ENCODE peak calls at places on chromosomes 7 and 10, in nine cellular contexts. One of them, this sample, is unnamed.

GRCh38 chr10:46555713-46556514 is 544 bp downstream of the GPRIN2 start:
- DNase-seq in fibroblast of villous mesenchyme: no peak
- DNase-seq in upper lobe of right lung: peak
- DNase-seq in fibroblast of lung: no peak
- DNase-seq in cardiac muscle cell: peak
- DNase-seq in cardiac fibroblast: no peak
- DNase-seq in HL-60: peak
- DNase-seq in adipocyte: no peak
- DNase-seq in brain microvascular endothelial cell: no peak
- DNase-seq in this sample: no peak

GRCh38 chr10:7432884-7433726 is 22.3 kb upstream of the SFMBT2 start:
- DNase-seq in cardiac fibroblast: no peak
- DNase-seq in fibroblast of lung: no peak
- DNase-seq in upper lobe of right lung: no peak
- DNase-seq in brain microvascular endothelial cell: no peak
- DNase-seq in HL-60: no peak
- DNase-seq in cardiac muscle cell: no peak
- DNase-seq in adipocyte: no peak
- DNase-seq in fibroblast of villous mesenchyme: peak
- DNase-seq in this sample: no peak

GRCh38 chr7:120742370-120742769 is 115.6 kb downstream of the TSPAN12 start:
- DNase-seq in brain microvascular endothelial cell: no peak
- DNase-seq in upper lobe of right lung: no peak
- DNase-seq in fibroblast of lung: no peak
- DNase-seq in adipocyte: no peak
- DNase-seq in HL-60: no peak
- DNase-seq in fibroblast of villous mesenchyme: no peak
- DNase-seq in cardiac fibroblast: no peak
- DNase-seq in cardiac muscle cell: no peak
- DNase-seq in this sample: no peak

GRCh38 chr7:38102486-38102885 is 75.6 kb upstream of the STARD3NL start:
- DNase-seq in fibroblast of lung: peak
- DNase-seq in brain microvascular endothelial cell: peak
- DNase-seq in fibroblast of villous mesenchyme: peak
- DNase-seq in cardiac fibroblast: peak
- DNase-seq in HL-60: no peak
- DNase-seq in cardiac muscle cell: no peak
- DNase-seq in adipocyte: peak
- DNase-seq in upper lobe of right lung: no peak
- DNase-seq in this sample: peak

GRCh38 chr10:69413221-69413865 is 3.4 kb downstream of the TACR2 start:
- DNase-seq in HL-60: peak
- DNase-seq in cardiac muscle cell: peak
- DNase-seq in adipocyte: peak
- DNase-seq in upper lobe of right lung: no peak
- DNase-seq in brain microvascular endothelial cell: peak
- DNase-seq in cardiac fibroblast: peak
- DNase-seq in fibroblast of villous mesenchyme: peak
- DNase-seq in fibroblast of lung: peak
- DNase-seq in this sample: peak

GRCh38 chr10:49001402-49001801 is 61.8 kb upstream of the LRRC18 start:
- DNase-seq in cardiac muscle cell: peak
- DNase-seq in fibroblast of lung: no peak
- DNase-seq in adipocyte: no peak
- DNase-seq in fibroblast of villous mesenchyme: no peak
- DNase-seq in HL-60: no peak
- DNase-seq in cardiac fibroblast: no peak
- DNase-seq in upper lobe of right lung: no peak
- DNase-seq in brain microvascular endothelial cell: no peak
- DNase-seq in this sample: no peak

GRCh38 chr10:4301296-4301695 is 516.3 kb upstream of the KLF6 start:
- DNase-seq in cardiac fibroblast: no peak
- DNase-seq in fibroblast of lung: peak
- DNase-seq in fibroblast of villous mesenchyme: no peak
- DNase-seq in HL-60: no peak
- DNase-seq in adipocyte: no peak
- DNase-seq in cardiac muscle cell: no peak
- DNase-seq in brain microvascular endothelial cell: no peak
- DNase-seq in upper lobe of right lung: no peak
- DNase-seq in this sample: no peak

GRCh38 chr7:96303686-96304443 is 18.0 kb downstream of the SLC25A13 start:
- DNase-seq in brain microvascular endothelial cell: peak
- DNase-seq in fibroblast of lung: peak
- DNase-seq in upper lobe of right lung: no peak
- DNase-seq in adipocyte: peak
- DNase-seq in fibroblast of villous mesenchyme: peak
- DNase-seq in cardiac muscle cell: no peak
- DNase-seq in HL-60: no peak
- DNase-seq in cardiac fibroblast: peak
- DNase-seq in this sample: peak

GRCh38 chr10:115063702-115064479 is 29.3 kb upstream of the ATRNL1 start:
- DNase-seq in adipocyte: peak
- DNase-seq in brain microvascular endothelial cell: no peak
- DNase-seq in HL-60: no peak
- DNase-seq in cardiac muscle cell: no peak
- DNase-seq in fibroblast of lung: peak
- DNase-seq in upper lobe of right lung: no peak
- DNase-seq in cardiac fibroblast: no peak
- DNase-seq in fibroblast of villous mesenchyme: no peak
- DNase-seq in this sample: peak

GRCh38 chr7:36995776-36996175 is 271.5 kb upstream of the AOAH start:
- DNase-seq in fibroblast of lung: no peak
- DNase-seq in adipocyte: no peak
- DNase-seq in upper lobe of right lung: no peak
- DNase-seq in cardiac fibroblast: no peak
- DNase-seq in brain microvascular endothelial cell: no peak
- DNase-seq in cardiac muscle cell: no peak
- DNase-seq in fibroblast of villous mesenchyme: no peak
- DNase-seq in HL-60: no peak
- DNase-seq in this sample: no peak

GRCh38 chr7:159035571-159036073 is 109.0 kb downstream of the VIPR2 start:
- DNase-seq in fibroblast of lung: no peak
- DNase-seq in cardiac muscle cell: no peak
- DNase-seq in HL-60: no peak
- DNase-seq in brain microvascular endothelial cell: no peak
- DNase-seq in upper lobe of right lung: peak
- DNase-seq in cardiac fibroblast: no peak
- DNase-seq in fibroblast of villous mesenchyme: no peak
- DNase-seq in adipocyte: no peak
- DNase-seq in this sample: no peak

GRCh38 chr7:6579446-6579845 is 2.2 kb downstream of the ZDHHC4 start:
- DNase-seq in adipocyte: peak
- DNase-seq in cardiac muscle cell: no peak
- DNase-seq in fibroblast of lung: peak
- DNase-seq in fibroblast of villous mesenchyme: peak
- DNase-seq in HL-60: peak
- DNase-seq in brain microvascular endothelial cell: peak
- DNase-seq in cardiac fibroblast: peak
- DNase-seq in upper lobe of right lung: no peak
- DNase-seq in this sample: no peak

GRCh38 chr10:22737587-22737986 is 23.2 kb upstream of the PIP4K2A start:
- DNase-seq in fibroblast of lung: peak
- DNase-seq in cardiac muscle cell: no peak
- DNase-seq in upper lobe of right lung: no peak
- DNase-seq in cardiac fibroblast: peak
- DNase-seq in HL-60: no peak
- DNase-seq in fibroblast of villous mesenchyme: peak
- DNase-seq in adipocyte: peak
- DNase-seq in brain microvascular endothelial cell: peak
- DNase-seq in this sample: no peak

GRCh38 chr10:29805134-29805691 is 170.4 kb upstream of the SVIL start:
- DNase-seq in cardiac fibroblast: no peak
- DNase-seq in brain microvascular endothelial cell: no peak
- DNase-seq in upper lobe of right lung: no peak
- DNase-seq in fibroblast of villous mesenchyme: no peak
- DNase-seq in fibroblast of lung: no peak
- DNase-seq in adipocyte: peak
- DNase-seq in cardiac muscle cell: no peak
- DNase-seq in HL-60: no peak
- DNase-seq in this sample: no peak

GRCh38 chr10:110168601-110169481 is 38.6 kb upstream of the MXI1 start:
- DNase-seq in upper lobe of right lung: no peak
- DNase-seq in HL-60: no peak
- DNase-seq in brain microvascular endothelial cell: no peak
- DNase-seq in cardiac fibroblast: no peak
- DNase-seq in fibroblast of villous mesenchyme: no peak
- DNase-seq in cardiac muscle cell: peak
- DNase-seq in fibroblast of lung: no peak
- DNase-seq in adipocyte: no peak
- DNase-seq in this sample: no peak

GRCh38 chr7:471191-471865 is 48.3 kb downstream of the PDGFA start:
- DNase-seq in fibroblast of villous mesenchyme: no peak
- DNase-seq in cardiac muscle cell: no peak
- DNase-seq in HL-60: no peak
- DNase-seq in cardiac fibroblast: no peak
- DNase-seq in upper lobe of right lung: no peak
- DNase-seq in brain microvascular endothelial cell: no peak
- DNase-seq in fibroblast of lung: no peak
- DNase-seq in adipocyte: no peak
- DNase-seq in this sample: no peak

GRCh38 chr10:103745264-103746247 is 109.8 kb downstream of the SH3PXD2A start:
- DNase-seq in fibroblast of villous mesenchyme: no peak
- DNase-seq in cardiac fibroblast: peak
- DNase-seq in HL-60: peak
- DNase-seq in fibroblast of lung: peak
- DNase-seq in brain microvascular endothelial cell: no peak
- DNase-seq in adipocyte: no peak
- DNase-seq in upper lobe of right lung: no peak
- DNase-seq in cardiac muscle cell: no peak
- DNase-seq in this sample: no peak

GRCh38 chr10:88810196-88810961 is 7.8 kb downstream of the LIPM start:
- DNase-seq in fibroblast of lung: peak
- DNase-seq in cardiac fibroblast: peak
- DNase-seq in brain microvascular endothelial cell: peak
- DNase-seq in HL-60: peak
- DNase-seq in upper lobe of right lung: no peak
- DNase-seq in cardiac muscle cell: peak
- DNase-seq in fibroblast of villous mesenchyme: peak
- DNase-seq in adipocyte: peak
- DNase-seq in this sample: peak

GRCh38 chr10:128080641-128081040 is 45.6 kb downstream of the MKI67 start:
- DNase-seq in upper lobe of right lung: peak
- DNase-seq in cardiac muscle cell: no peak
- DNase-seq in fibroblast of villous mesenchyme: no peak
- DNase-seq in brain microvascular endothelial cell: no peak
- DNase-seq in cardiac fibroblast: no peak
- DNase-seq in fibroblast of lung: no peak
- DNase-seq in HL-60: no peak
- DNase-seq in adipocyte: no peak
- DNase-seq in this sample: no peak

DNA sequence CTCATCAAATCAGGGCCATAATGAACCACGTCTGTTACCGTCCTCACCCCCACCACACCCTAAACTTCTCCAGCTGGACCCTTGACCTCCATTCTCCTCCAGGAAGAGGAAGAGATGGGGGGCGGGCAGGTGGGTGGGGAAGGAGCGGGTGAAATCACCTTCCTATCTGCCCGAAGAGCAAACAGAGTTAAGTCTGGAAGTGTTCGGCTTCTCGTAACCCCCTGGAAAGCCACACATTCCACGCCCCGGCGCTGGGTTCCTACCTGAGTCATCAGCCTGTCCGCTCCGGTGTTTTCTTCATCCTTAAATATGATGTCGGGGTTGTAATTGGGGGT is 736 bp downstream of the SHH start:
- DNase-seq in upper lobe of right lung: peak
- DNase-seq in fibroblast of lung: no peak
- DNase-seq in fibroblast of villous mesenchyme: no peak
- DNase-seq in HL-60: no peak
- DNase-seq in cardiac muscle cell: no peak
- DNase-seq in cardiac fibroblast: no peak
- DNase-seq in adipocyte: no peak
- DNase-seq in brain microvascular endothelial cell: no peak
- DNase-seq in this sample: no peak
- H3K4me3 ChIP-seq in upper lobe of right lung: peak
- H3K4me3 ChIP-seq in fibroblast of lung: peak
- H3K4me3 ChIP-seq in fibroblast of villous mesenchyme: no peak
- H3K4me3 ChIP-seq in HL-60: no peak
- H3K4me3 ChIP-seq in cardiac muscle cell: no peak
- H3K4me3 ChIP-seq in cardiac fibroblast: no peak
- H3K4me3 ChIP-seq in adipocyte: peak
- H3K4me3 ChIP-seq in brain microvascular endothelial cell: peak
- H3K4me3 ChIP-seq in this sample: no peak

GRCh38 chr7:115435178-115435577 is 513.3 kb downstream of the MDFIC start:
- DNase-seq in upper lobe of right lung: no peak
- DNase-seq in cardiac fibroblast: no peak
- DNase-seq in adipocyte: no peak
- DNase-seq in fibroblast of villous mesenchyme: no peak
- DNase-seq in HL-60: no peak
- DNase-seq in brain microvascular endothelial cell: no peak
- DNase-seq in fibroblast of lung: no peak
- DNase-seq in cardiac muscle cell: no peak
- DNase-seq in this sample: no peak

DNA sequence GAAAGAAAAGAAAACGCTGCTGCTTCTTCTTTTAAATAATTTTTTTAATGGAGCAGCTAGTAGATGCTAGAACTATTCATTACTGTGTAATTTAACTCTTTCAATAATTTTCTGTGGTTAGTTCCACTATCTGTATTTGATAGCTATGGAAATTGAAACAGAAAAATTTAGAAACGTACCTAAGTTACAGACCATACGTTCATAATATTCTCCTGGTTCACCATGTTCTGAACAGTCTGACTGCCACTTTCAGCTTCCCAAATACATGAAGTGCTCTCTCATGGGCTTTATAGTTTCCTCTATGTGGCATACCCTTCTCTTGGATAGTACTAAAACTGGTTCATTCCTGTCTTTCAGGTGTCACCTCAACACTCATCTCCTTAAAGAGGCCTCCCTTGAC is 508.0 kb downstream of the MDFIC start:
- DNase-seq in HL-60: no peak
- DNase-seq in cardiac fibroblast: no peak
- DNase-seq in cardiac muscle cell: no peak
- DNase-seq in fibroblast of villous mesenchyme: no peak
- DNase-seq in upper lobe of right lung: no peak
- DNase-seq in fibroblast of lung: no peak
- DNase-seq in adipocyte: no peak
- DNase-seq in brain microvascular endothelial cell: no peak
- DNase-seq in this sample: no peak
- H3K4me3 ChIP-seq in HL-60: no peak
- H3K4me3 ChIP-seq in cardiac fibroblast: no peak
- H3K4me3 ChIP-seq in cardiac muscle cell: no peak
- H3K4me3 ChIP-seq in fibroblast of villous mesenchyme: no peak
- H3K4me3 ChIP-seq in upper lobe of right lung: no peak
- H3K4me3 ChIP-seq in fibroblast of lung: no peak
- H3K4me3 ChIP-seq in adipocyte: no peak
- H3K4me3 ChIP-seq in brain microvascular endothelial cell: no peak
- H3K4me3 ChIP-seq in this sample: no peak

GRCh38 chr10:113558336-113558735 is 5.5 kb downstream of the HABP2 start:
- DNase-seq in fibroblast of lung: no peak
- DNase-seq in cardiac muscle cell: no peak
- DNase-seq in cardiac fibroblast: no peak
- DNase-seq in fibroblast of villous mesenchyme: no peak
- DNase-seq in HL-60: no peak
- DNase-seq in adipocyte: no peak
- DNase-seq in upper lobe of right lung: no peak
- DNase-seq in brain microvascular endothelial cell: no peak
- DNase-seq in this sample: no peak
- H3K4me3 ChIP-seq in fibroblast of lung: no peak
- H3K4me3 ChIP-seq in cardiac muscle cell: no peak
- H3K4me3 ChIP-seq in cardiac fibroblast: no peak
- H3K4me3 ChIP-seq in fibroblast of villous mesenchyme: no peak
- H3K4me3 ChIP-seq in HL-60: no peak
- H3K4me3 ChIP-seq in adipocyte: no peak
- H3K4me3 ChIP-seq in upper lobe of right lung: no peak
- H3K4me3 ChIP-seq in brain microvascular endothelial cell: no peak
- H3K4me3 ChIP-seq in this sample: no peak

GRCh38 chr10:101001225-101002035 is 1.8 kb downstream of the LZTS2 start:
- DNase-seq in cardiac fibroblast: peak
- DNase-seq in fibroblast of lung: peak
- DNase-seq in adipocyte: peak
- DNase-seq in brain microvascular endothelial cell: peak
- DNase-seq in cardiac muscle cell: peak
- DNase-seq in upper lobe of right lung: peak
- DNase-seq in fibroblast of villous mesenchyme: peak
- DNase-seq in HL-60: no peak
- DNase-seq in this sample: peak
- H3K4me3 ChIP-seq in cardiac fibroblast: peak
- H3K4me3 ChIP-seq in fibroblast of lung: peak
- H3K4me3 ChIP-seq in adipocyte: peak
- H3K4me3 ChIP-seq in brain microvascular endothelial cell: peak
- H3K4me3 ChIP-seq in cardiac muscle cell: peak
- H3K4me3 ChIP-seq in upper lobe of right lung: peak
- H3K4me3 ChIP-seq in fibroblast of villous mesenchyme: peak
- H3K4me3 ChIP-seq in HL-60: no peak
- H3K4me3 ChIP-seq in this sample: peak

This sample was measured in retinal pigment epithelial cell.